ENCODE peak calls at places on chromosomes 3 and 15, in eight cellular contexts. A is A549; B is AG04450; P is transverse colon; S is upper lobe of right lung; K is naive thymus-derived CD4-positive, alpha-beta T cell; H is CD4-positive, alpha-beta memory T cell; N is left ventricle myocardium inferior. I is an unnamed sample.

GRCh38 chr3:23113455-23114171 is 89.5 kb upstream of the UBE2E2 start:
- DNase-seq in A (no peak), B (no peak), P (no peak), S (no peak), K (no peak), H (no peak), N (no peak), I (no peak)

GRCh38 chr3:183116051-183116614 is 16.8 kb upstream of the MCCC1 start:
- DNase-seq in A (peak), B (no peak), P (peak), S (peak), K (peak), H (peak), N (no peak), I (peak)

GRCh38 chr3:141060287-141060686 is 9.1 kb downstream of the SPSB4 start:
- DNase-seq in A (no peak), B (no peak), P (no peak), S (no peak), K (no peak), H (no peak), N (no peak), I (no peak)

GRCh38 chr15:64897345-64897985 is 14.2 kb upstream of the ANKDD1A start:
- DNase-seq in A (no peak), B (no peak), P (peak), S (peak), K (no peak), H (no peak), N (peak), I (no peak)

GRCh38 chr3:129291487-129291886 is 12.8 kb downstream of the HMCES start:
- DNase-seq in A (no peak), B (no peak), P (no peak), S (no peak), K (no peak), H (no peak), N (no peak), I (no peak)

GRCh38 chr3:151875759-151876158 is 2.3 kb downstream of the SUCNR1 start:
- DNase-seq in A (no peak), B (no peak), P (no peak), S (no peak), K (no peak), H (no peak), N (no peak), I (no peak)

GRCh38 chr3:33440328-33440577 is at the start of gene UBP1:
- DNase-seq in A (no peak), B (no peak), P (peak), S (peak), K (no peak), H (no peak), N (peak), I (no peak)

GRCh38 chr15:63484433-63484832 is 20.0 kb upstream of the USP3 start:
- DNase-seq in A (no peak), B (no peak), P (no peak), S (no peak), K (no peak), H (no peak), N (no peak), I (no peak)

GRCh38 chr3:38479431-38480092 is 16.6 kb upstream of the EXOG start:
- DNase-seq in A (peak), B (peak), P (peak), S (no peak), K (peak), H (peak), N (peak), I (peak)

GRCh38 chr3:108412351-108412750 is 98.0 kb downstream of the MYH15 start:
- DNase-seq in A (no peak), B (no peak), P (no peak), S (no peak), K (no peak), H (no peak), N (no peak), I (no peak)

GRCh38 chr3:149013726-149014125 is 22.4 kb downstream of the GYG1 start:
- DNase-seq in A (no peak), B (no peak), P (no peak), S (no peak), K (no peak), H (no peak), N (no peak), I (no peak)

GRCh38 chr3:49278548-49278947 is 1.5 kb upstream of the C3orf62 start:
- DNase-seq in A (no peak), B (no peak), P (no peak), S (no peak), K (no peak), H (no peak), N (no peak), I (no peak)

GRCh38 chr3:177300039-177300833 is 103.0 kb upstream of the TBL1XR1 start:
- DNase-seq in A (no peak), B (peak), P (peak), S (no peak), K (no peak), H (no peak), N (no peak), I (no peak)

GRCh38 chr15:66772604-66772966 is 70.5 kb downstream of the SMAD6 start:
- DNase-seq in A (no peak), B (no peak), P (no peak), S (no peak), K (no peak), H (no peak), N (no peak), I (no peak)

GRCh38 chr15:69729167-69729748 is 276.6 kb downstream of the RPLP1 start:
- DNase-seq in A (peak), B (no peak), P (peak), S (no peak), K (peak), H (peak), N (peak), I (no peak)

GRCh38 chr15:69403611-69404010 is 10.5 kb upstream of the KIF23 start:
- DNase-seq in A (no peak), B (peak), P (no peak), S (no peak), K (no peak), H (no peak), N (no peak), I (no peak)

GRCh38 chr3:100402150-100402706 is 889 bp downstream of the LNP1 start:
- DNase-seq in A (no peak), B (no peak), P (no peak), S (no peak), K (no peak), H (no peak), N (no peak), I (no peak)

GRCh38 chr3:190038050-190038631 is 82.6 kb downstream of the P3H2 start:
- DNase-seq in A (peak), B (peak), P (peak), S (peak), K (no peak), H (no peak), N (peak), I (no peak)

GRCh38 chr3:173893066-173893465 is 495.5 kb downstream of the NLGN1 start:
- DNase-seq in A (no peak), B (no peak), P (no peak), S (no peak), K (no peak), H (no peak), N (no peak), I (no peak)

GRCh38 chr15:58931985-58932384 is 1.5 kb downstream of the SLTM start:
- DNase-seq in A (peak), B (no peak), P (peak), S (no peak), K (no peak), H (no peak), N (no peak), I (no peak)

GRCh38 chr15:66411190-66411589 is 24.5 kb downstream of the MAP2K1 start:
- DNase-seq in A (no peak), B (no peak), P (no peak), S (no peak), K (no peak), H (no peak), N (no peak), I (no peak)

GRCh38 chr15:61118885-61119284 is 110.2 kb downstream of the RORA start:
- DNase-seq in A (no peak), B (no peak), P (no peak), S (no peak), K (no peak), H (no peak), N (no peak), I (no peak)

GRCh38 chr3:194824676-194825075 is 139.0 kb downstream of the FAM43A start:
- DNase-seq in A (no peak), B (no peak), P (no peak), S (no peak), K (no peak), H (no peak), N (peak), I (no peak)

GRCh38 chr15:94611656-94612055 is 380.3 kb downstream of the MCTP2 start:
- DNase-seq in A (no peak), B (no peak), P (no peak), S (no peak), K (no peak), H (no peak), N (no peak), I (no peak)

GRCh38 chr15:34719051-34719882 is 35.5 kb downstream of the GJD2 start:
- DNase-seq in A (no peak), B (no peak), P (no peak), S (no peak), K (no peak), H (no peak), N (no peak), I (no peak)

GRCh38 chr15:48924528-48925393 is 39.0 kb downstream of the SHC4 start:
- DNase-seq in A (no peak), B (no peak), P (no peak), S (no peak), K (no peak), H (no peak), N (no peak), I (no peak)

GRCh38 chr15:52158084-52158765 is 33.0 kb downstream of the GNB5 start:
- DNase-seq in A (no peak), B (no peak), P (no peak), S (no peak), K (no peak), H (no peak), N (no peak), I (no peak)

GRCh38 chr3:77319711-77320110 is 279.8 kb downstream of the ROBO2 start:
- DNase-seq in A (no peak), B (no peak), P (no peak), S (no peak), K (no peak), H (no peak), N (no peak), I (no peak)

GRCh38 chr15:99437315-99438221 is 128.2 kb upstream of the MEF2A start:
- DNase-seq in A (no peak), B (no peak), P (no peak), S (peak), K (no peak), H (no peak), N (no peak), I (no peak)

GRCh38 chr3:34020221-34020620 is 221.8 kb downstream of the PDCD6IP start:
- DNase-seq in A (no peak), B (no peak), P (no peak), S (no peak), K (no peak), H (no peak), N (no peak), I (no peak)

GRCh38 chr3:197595470-197596185 is 39.9 kb upstream of the BDH1 start:
- DNase-seq in A (no peak), B (no peak), P (no peak), S (no peak), K (no peak), H (no peak), N (no peak), I (no peak)

GRCh38 chr3:79032686-79033318 is 735.0 kb downstream of the ROBO1 start:
- DNase-seq in A (no peak), B (peak), P (no peak), S (no peak), K (no peak), H (no peak), N (no peak), I (no peak)

GRCh38 chr3:129343643-129344360 is 65.1 kb downstream of the HMCES start:
- DNase-seq in A (peak), B (no peak), P (peak), S (peak), K (peak), H (peak), N (no peak), I (peak)

GRCh38 chr15:56126409-56126808 is 117.3 kb downstream of the RFX7 start:
- DNase-seq in A (no peak), B (no peak), P (no peak), S (no peak), K (no peak), H (no peak), N (no peak), I (no peak)

GRCh38 chr3:40737343-40737742 is 212.6 kb downstream of the ZNF621 start:
- DNase-seq in A (no peak), B (no peak), P (no peak), S (no peak), K (no peak), H (no peak), N (no peak), I (no peak)

GRCh38 chr15:94744080-94744793 is 512.9 kb downstream of the MCTP2 start:
- DNase-seq in A (no peak), B (no peak), P (no peak), S (no peak), K (no peak), H (no peak), N (no peak), I (no peak)

GRCh38 chr3:22734207-22734606 is 468.9 kb upstream of the UBE2E2 start:
- DNase-seq in A (no peak), B (no peak), P (peak), S (no peak), K (no peak), H (no peak), N (no peak), I (no peak)

GRCh38 chr3:143974181-143974876 is 2.7 kb downstream of the DIPK2A start:
- DNase-seq in A (no peak), B (no peak), P (no peak), S (no peak), K (no peak), H (no peak), N (no peak), I (no peak)

DNA sequence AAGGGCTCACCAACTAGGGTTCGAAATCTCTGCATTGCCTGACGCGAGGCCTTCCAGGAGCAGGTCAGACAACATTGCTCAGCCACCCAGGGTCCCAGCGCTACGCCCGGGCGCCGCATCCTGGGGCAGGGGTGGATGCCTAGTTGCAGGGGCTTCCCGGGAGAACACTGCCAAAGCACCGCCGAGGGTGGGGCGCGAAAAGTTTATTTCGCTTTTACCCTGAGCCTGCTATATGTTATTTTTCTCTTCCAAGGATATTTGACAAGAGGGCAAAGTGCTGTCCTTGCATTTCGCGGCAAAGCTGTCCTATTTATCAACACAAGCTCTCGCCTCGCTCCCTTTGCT is 549 bp upstream of the SOX14 start:
- DNase-seq in A (no peak), B (no peak), P (no peak), S (no peak), K (no peak), H (no peak), N (no peak), I (peak)
- H3K4me3 ChIP-seq in A (peak), B (no peak), P (peak), S (peak), K (no peak), H (no peak), N (peak), I (peak)

GRCh38 chr3:32194653-32195052 is 43.8 kb upstream of the CMTM8 start:
- DNase-seq in A (no peak), B (no peak), P (no peak), S (no peak), K (no peak), H (no peak), N (no peak), I (no peak)
- H3K27ac ChIP-seq in A (no peak), B (no peak), P (no peak), S (no peak), K (no peak), H (no peak), N (peak), I (no peak)

GRCh38 chr3:155292133-155292532 is 1.4 kb downstream of the STRIT1 start:
- DNase-seq in A (no peak), B (no peak), P (no peak), S (no peak), K (no peak), H (no peak), N (no peak), I (no peak)

GRCh38 chr3:155297100-155297499 is 3.6 kb upstream of the STRIT1 start:
- DNase-seq in A (no peak), B (no peak), P (no peak), S (no peak), K (no peak), H (no peak), N (no peak), I (no peak)

GRCh38 chr3:155293518-155293917 is at the start of gene STRIT1:
- DNase-seq in A (no peak), B (no peak), P (no peak), S (no peak), K (no peak), H (no peak), N (no peak), I (no peak)

GRCh38 chr3:155296413-155296812 is 2.9 kb upstream of the STRIT1 start:
- DNase-seq in A (no peak), B (no peak), P (no peak), S (no peak), K (no peak), H (no peak), N (no peak), I (no peak)

DNA sequence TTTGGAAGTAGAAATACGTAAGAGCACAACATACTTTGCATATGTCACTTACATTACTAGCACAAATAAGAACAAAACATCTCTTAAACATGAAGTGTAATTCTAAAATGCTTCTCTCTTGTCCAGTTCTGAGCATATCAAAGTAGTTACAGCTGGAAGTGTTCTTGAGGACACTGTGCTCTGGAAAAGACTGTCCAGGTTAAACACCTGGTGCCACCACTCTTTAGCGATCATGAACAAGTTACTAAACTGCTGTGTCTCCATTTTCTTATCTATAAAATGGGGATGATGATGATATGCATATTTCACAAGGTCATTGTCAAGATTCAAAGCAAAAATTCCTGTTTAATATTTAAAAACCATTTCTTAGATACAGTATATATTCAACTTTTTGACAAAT is 790 bp downstream of the STRIT1 start:
- DNase-seq in A (no peak), B (no peak), P (no peak), S (no peak), K (no peak), H (no peak), N (no peak), I (no peak)
- H3K4me3 ChIP-seq in A (no peak), B (no peak), P (no peak), S (no peak), K (no peak), H (no peak), N (no peak), I (no peak)

DNA sequence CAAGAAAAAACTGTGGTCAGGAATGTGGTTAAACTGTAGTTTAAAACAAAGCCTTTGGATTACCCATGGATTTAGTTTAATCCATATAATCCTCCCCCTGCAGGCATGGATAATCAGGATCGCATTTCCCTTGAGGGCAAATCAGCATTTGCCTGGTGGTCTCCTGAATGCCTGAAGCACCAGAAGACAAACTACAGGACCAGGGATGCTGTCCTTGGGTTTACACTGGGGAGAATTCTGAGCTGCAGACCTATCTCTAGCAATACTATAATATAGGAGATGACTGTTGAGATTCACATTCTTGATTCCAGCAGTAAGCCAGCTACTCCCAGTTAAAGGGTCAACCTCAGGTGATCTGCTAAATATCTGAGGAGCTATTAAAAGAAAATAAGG is 10.6 kb downstream of the PIK3CB start:
- DNase-seq in A (no peak), B (no peak), P (no peak), S (no peak), K (no peak), H (no peak), N (no peak), I (no peak)
- H3K27ac ChIP-seq in A (peak), B (peak), P (no peak), S (no peak), K (no peak), H (no peak), N (no peak), I (no peak)

GRCh38 chr15:40405501-40406381 is at the start of gene IVD:
- DNase-seq in A (peak), B (peak), P (peak), S (peak), K (peak), H (peak), N (peak), I (peak)
- H3K4me3 ChIP-seq in A (peak), B (peak), P (peak), S (peak), K (peak), H (peak), N (peak), I (peak)

GRCh38 chr3:70811880-70812279 is 499.4 kb upstream of the MDFIC2 start:
- DNase-seq in A (no peak), B (peak), P (no peak), S (no peak), K (no peak), H (no peak), N (no peak), I (no peak)
- H3K27ac ChIP-seq in A (no peak), B (no peak), P (no peak), S (no peak), K (no peak), H (no peak), N (no peak), I (no peak)

DNA sequence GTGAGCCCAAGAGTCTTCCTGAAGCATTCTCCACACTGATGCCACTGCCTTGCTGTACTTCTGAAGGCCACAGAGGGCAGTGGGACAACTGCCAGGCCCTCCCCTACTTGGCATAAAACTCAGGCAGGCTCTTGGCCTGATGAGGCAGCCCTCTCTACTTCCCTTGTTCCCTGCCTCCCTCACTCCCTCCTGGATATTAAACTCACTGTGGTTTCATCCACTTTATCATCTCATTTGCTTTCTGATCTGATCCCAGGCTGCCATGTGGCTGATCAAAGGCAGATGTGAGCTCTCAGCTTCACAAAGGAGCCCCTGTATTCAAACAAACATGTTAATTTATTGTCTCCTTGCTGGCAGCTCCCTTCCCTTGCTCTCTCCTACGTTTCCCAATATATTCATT is 533.5 kb downstream of the IGSF11 start:
- DNase-seq in A (peak), B (no peak), P (peak), S (peak), K (no peak), H (no peak), N (peak), I (peak)
- H3K4me3 ChIP-seq in A (no peak), B (no peak), P (no peak), S (no peak), K (no peak), H (no peak), N (no peak), I (no peak)

GRCh38 chr3:123346726-123347125 is 102.2 kb downstream of the ADCY5 start:
- DNase-seq in A (no peak), B (no peak), P (no peak), S (peak), K (no peak), H (no peak), N (peak), I (no peak)
- H3K27ac ChIP-seq in A (no peak), B (no peak), P (no peak), S (no peak), K (no peak), H (no peak), N (peak), I (no peak)

GRCh38 chr3:50378024-50378423 is 18.7 kb upstream of the TMEM115 start:
- DNase-seq in A (no peak), B (no peak), P (no peak), S (no peak), K (no peak), H (no peak), N (no peak), I (no peak)
- H3K4me3 ChIP-seq in A (no peak), B (no peak), P (no peak), S (no peak), K (no peak), H (no peak), N (no peak), I (no peak)

I was measured in pancreas.